ENCODE peak calls at places on chromosomes 11 and 22, in seven cellular contexts. W is stimulated activated naive CD4-positive, alpha-beta T cell; B is amygdala; V is aorta; X is stimulated activated CD4-positive, alpha-beta T cell treated with anti-CD3 and anti-CD28 coated beads, Interleukin-12 subunit alpha, Interleukin-12 subunit beta, amount 100 ng/mL, for 48 hours; A is T47D; S is Right ventricle myocardium superior. R is an unnamed sample.

GRCh38 chr22:37563153-37564081 is 3.1 kb downstream of the CDC42EP1 start:
- DNase-seq in W (no peak), S (peak; percentile 76), B (peak; percentile 66), X (no peak), A (peak; percentile 46), V (peak; percentile 88), R (peak; percentile 89)

GRCh38 chr11:117449111-117449693 is 121.5 kb downstream of the CEP164 start:
- DNase-seq in V (no peak), A (no peak), X (no peak), B (no peak), W (no peak), S (no peak), R (peak; percentile 41)

GRCh38 chr11:93131709-93132108 is 66.1 kb downstream of the SLC36A4 start:
- DNase-seq in X (no peak), S (no peak), B (no peak), W (no peak), A (no peak), V (no peak), R (no peak)

GRCh38 chr11:112637046-112637445 is 324.2 kb upstream of the NCAM1 start:
- DNase-seq in V (no peak), X (no peak), A (no peak), W (no peak), B (peak; percentile 68), S (no peak), R (no peak)

GRCh38 chr11:45518853-45519545 is 146.4 kb downstream of the CHST1 start:
- DNase-seq in W (no peak), B (no peak), X (no peak), V (no peak), A (no peak), S (no peak), R (no peak)

GRCh38 chr22:11253000-11253511 is 4274.9 kb upstream of the OR11H1 start:
- DNase-seq in X (no peak), W (no peak), B (no peak), S (peak; percentile 22), A (no peak), V (peak; percentile 34), R (peak; percentile 45)

GRCh38 chr11:17475666-17476316 is 854 bp downstream of the ABCC8 start:
- DNase-seq in W (no peak), B (peak; percentile 31), X (no peak), A (no peak), S (no peak), V (no peak), R (no peak)

GRCh38 chr11:1437500-1437899 is 47.8 kb downstream of the BRSK2 start:
- DNase-seq in S (peak; percentile 83), A (no peak), X (no peak), V (peak; percentile 67), B (no peak), W (no peak), R (no peak)

GRCh38 chr22:46415816-46416536 is 80.5 kb downstream of the TRMU start:
- DNase-seq in V (no peak), W (no peak), B (no peak), X (no peak), S (no peak), A (no peak), R (no peak)

GRCh38 chr11:93775289-93775688 is 8.8 kb upstream of the MED17 start:
- DNase-seq in W (no peak), B (no peak), V (no peak), A (no peak), X (no peak), S (no peak), R (no peak)

GRCh38 chr11:1279674-1280055 is 29.8 kb downstream of the TOLLIP start:
- DNase-seq in S (peak; percentile 20), V (no peak), B (no peak), A (no peak), W (no peak), X (no peak), R (no peak)

GRCh38 chr22:49827853-49828598 is at the start of gene BRD1:
- DNase-seq in A (peak; percentile 34), W (peak; percentile 31), B (peak; percentile 53), S (peak; percentile 81), V (peak; percentile 72), X (no peak), R (peak; percentile 70)

GRCh38 chr11:85903406-85903805 is 48.2 kb downstream of the CCDC83 start:
- DNase-seq in X (no peak), A (no peak), S (no peak), B (no peak), W (no peak), V (no peak), R (no peak)

GRCh38 chr11:46235777-46236688 is 41.4 kb upstream of the CREB3L1 start:
- DNase-seq in A (no peak), V (no peak), X (no peak), W (no peak), S (no peak), B (no peak), R (no peak)

GRCh38 chr11:702731-703461 is 3.1 kb upstream of the EPS8L2 start:
- DNase-seq in X (no peak), S (no peak), V (peak; percentile 83), A (no peak), W (no peak), B (peak; percentile 52), R (no peak)

GRCh38 chr11:19577391-19577831 is 135.2 kb upstream of the NAV2 start:
- DNase-seq in X (no peak), S (peak; percentile 57), B (no peak), A (no peak), V (peak; percentile 59), W (no peak), R (no peak)

GRCh38 chr11:99325807-99326206 is 305.1 kb downstream of the CNTN5 start:
- DNase-seq in X (no peak), A (no peak), W (no peak), V (no peak), S (no peak), B (no peak), R (no peak)

GRCh38 chr11:46293616-46294015 is 16.2 kb downstream of the CREB3L1 start:
- DNase-seq in W (no peak), S (no peak), X (no peak), V (peak; percentile 60), A (no peak), B (no peak), R (no peak)

GRCh38 chr11:20162824-20163777 is 2.8 kb upstream of the DBX1 start:
- DNase-seq in W (no peak), S (no peak), B (no peak), A (no peak), V (no peak), X (no peak), R (no peak)

GRCh38 chr22:49524362-49524761 is 303.3 kb downstream of the BRD1 start:
- DNase-seq in X (no peak), S (no peak), B (no peak), A (no peak), V (no peak), W (no peak), R (no peak)

GRCh38 chr11:113874920-113875413 is 405 bp downstream of the USP28 start:
- DNase-seq in A (peak; percentile 27), B (no peak), X (no peak), W (no peak), S (no peak), V (no peak), R (no peak)

GRCh38 chr11:92762175-92762574 is 207.3 kb upstream of the MTNR1B start:
- DNase-seq in B (no peak), W (no peak), S (no peak), V (no peak), X (no peak), A (no peak), R (no peak)

GRCh38 chr11:68798221-68798813 is 43.4 kb downstream of the CPT1A start:
- DNase-seq in W (peak; percentile 14), S (no peak), B (no peak), A (no peak), X (peak; percentile 8), V (no peak), R (no peak)

GRCh38 chr11:27618591-27618990 is 81.7 kb downstream of the BDNF start:
- DNase-seq in A (no peak), B (no peak), S (no peak), X (no peak), V (no peak), W (no peak), R (no peak)

GRCh38 chr11:18312663-18313420 is 9.1 kb downstream of the HPS5 start:
- DNase-seq in B (no peak), X (no peak), V (no peak), W (no peak), A (no peak), S (no peak), R (no peak)

GRCh38 chr11:117232911-117233409 is 489 bp downstream of the RNF214 start:
- DNase-seq in A (peak; percentile 37), W (peak; percentile 23), B (no peak), X (no peak), S (no peak), V (peak; percentile 67), R (no peak)

R was measured in sciatic nerve.